ENCODE peak calls at places on chromosomes 5 and 9, in four cellular contexts. I is tibial nerve, A is adrenal gland, B is upper lobe of right lung. F is an unnamed sample.

GRCh38 chr9:133433351-133433843 is 11.2 kb downstream of the ADAMTS13 start:
- DNase-seq in A (no peak), I (no peak), B (no peak), F (no peak)

GRCh38 chr9:38006163-38006562 is 62.9 kb downstream of the SHB start:
- DNase-seq in A (no peak), B (no peak), I (no peak), F (no peak)

GRCh38 chr5:69217154-69217731 is 17.4 kb upstream of the CDK7 start:
- DNase-seq in I (no peak), B (no peak), A (no peak), F (no peak)

GRCh38 chr5:149322518-149322917 is 22.8 kb upstream of the GRPEL2 start:
- DNase-seq in A (no peak), I (no peak), B (no peak), F (peak; percentile 79)

GRCh38 chr5:169728418-169728817 is 91.3 kb downstream of the DOCK2 start:
- DNase-seq in I (no peak), B (no peak), A (no peak), F (peak; percentile 3)

GRCh38 chr9:129509508-129509907 is 111.4 kb downstream of the C9orf50 start:
- DNase-seq in I (no peak), A (no peak), B (no peak), F (no peak)

GRCh38 chr5:61974680-61975079 is 331.3 kb upstream of the KIF2A start:
- DNase-seq in B (no peak), I (no peak), A (no peak), F (no peak)

GRCh38 chr9:134335095-134335489 is 8.8 kb downstream of the RXRA start:
- DNase-seq in I (no peak), A (no peak), B (no peak), F (no peak)

GRCh38 chr9:129885670-129886106 is 50.4 kb downstream of the USP20 start:
- DNase-seq in B (peak; percentile 97), A (peak; percentile 94), I (peak; percentile 87), F (peak; percentile 91)

GRCh38 chr9:18245911-18246310 is 228.0 kb upstream of the ADAMTSL1 start:
- DNase-seq in A (no peak), B (no peak), I (no peak), F (no peak)

GRCh38 chr9:105672711-105673234 is 10.5 kb downstream of the TAL2 start:
- DNase-seq in B (no peak), A (no peak), I (no peak), F (no peak)

GRCh38 chr9:25742241-25742640 is 64.0 kb upstream of the TUSC1 start:
- DNase-seq in A (no peak), B (no peak), I (no peak), F (no peak)

GRCh38 chr5:135034186-135034962 is at the start of gene PITX1:
- DNase-seq in A (no peak), I (no peak), B (no peak), F (peak; percentile 89)
- H3K4me3 ChIP-seq in A (no peak within 1 kb of the TSS), I (peak within 1 kb of the TSS; percentile 54), B (peak within 1 kb of the TSS; percentile 39), F (peak within 1 kb of the TSS; percentile 83)

GRCh38 chr9:34457266-34458012 is 931 bp downstream of the FAM219A start:
- DNase-seq in I (peak; percentile 45), B (peak; percentile 77), A (peak; percentile 88), F (peak; percentile 23)

GRCh38 chr9:34451545-34451944 is 6.8 kb downstream of the FAM219A start:
- DNase-seq in B (no peak), A (peak; percentile 50), I (no peak), F (no peak)

GRCh38 chr9:34452568-34452967 is 5.8 kb downstream of the FAM219A start:
- DNase-seq in A (no peak), I (no peak), B (no peak), F (no peak)

GRCh38 chr9:34456746-34457145 is 1.6 kb downstream of the FAM219A start:
- DNase-seq in A (no peak), I (no peak), B (no peak), F (no peak)

DNA sequence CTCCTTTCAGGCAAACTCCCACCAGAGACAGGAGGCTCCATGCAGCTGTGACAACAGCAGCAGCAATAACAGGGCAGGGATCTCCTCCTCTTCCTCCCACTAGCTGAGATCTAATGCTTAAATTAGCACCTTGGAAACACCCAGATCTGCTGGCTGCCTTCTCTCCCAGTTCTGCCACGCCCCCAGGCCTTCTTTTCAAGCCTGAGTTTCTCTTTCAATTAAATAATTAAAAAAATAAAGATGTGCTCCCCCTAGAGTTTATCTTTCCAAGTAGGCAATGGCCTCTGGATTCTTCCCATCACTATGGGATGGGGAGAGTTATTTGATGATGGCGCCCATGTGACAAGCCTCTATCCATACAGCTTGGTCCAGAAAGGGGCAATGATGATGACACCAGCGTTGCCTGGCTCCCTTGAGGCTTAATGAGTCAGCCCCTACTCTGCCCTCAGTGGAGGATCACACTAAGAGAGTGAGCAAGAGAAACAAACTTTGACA is 3.8 kb downstream of the FAM219A start:
- DNase-seq in A (peak; percentile 50), I (no peak), B (no peak), F (no peak)
- TF ChIP-seq CTCF in A (no peak), I (no peak), B (no peak), F (no peak)

GRCh38 chr5:77864997-77865396 is 88.9 kb upstream of the TBCA start:
- DNase-seq in A (no peak), I (no peak), B (peak; percentile 82), F (no peak)

GRCh38 chr5:77855369-77855768 is 79.2 kb upstream of the TBCA start:
- DNase-seq in B (no peak), A (no peak), I (no peak), F (no peak)

GRCh38 chr5:77863181-77863580 is 87.0 kb upstream of the TBCA start:
- DNase-seq in B (no peak), A (no peak), I (no peak), F (no peak)

GRCh38 chr5:77861576-77861975 is 85.4 kb upstream of the TBCA start:
- DNase-seq in I (no peak), B (no peak), A (no peak), F (no peak)

GRCh38 chr5:77859306-77859705 is 83.2 kb upstream of the TBCA start:
- DNase-seq in A (no peak), B (no peak), I (no peak), F (no peak)
- H3K27me3 ChIP-seq in A (no peaks in the 10 kb centered on the region), B (peaks cover 10% of the 10 kb centered on the region), I (no peaks in the 10 kb centered on the region), F (no peaks in the 10 kb centered on the region)

GRCh38 chr9:93826905-93827544 is 128.1 kb downstream of the BARX1 start:
- DNase-seq in B (no peak), I (no peak), A (no peak), F (no peak)
- H3K4me3 ChIP-seq in B (peak overlapping the region; percentile 32), I (no peak overlapping the region), A (no peak overlapping the region), F (no peak overlapping the region)

DNA sequence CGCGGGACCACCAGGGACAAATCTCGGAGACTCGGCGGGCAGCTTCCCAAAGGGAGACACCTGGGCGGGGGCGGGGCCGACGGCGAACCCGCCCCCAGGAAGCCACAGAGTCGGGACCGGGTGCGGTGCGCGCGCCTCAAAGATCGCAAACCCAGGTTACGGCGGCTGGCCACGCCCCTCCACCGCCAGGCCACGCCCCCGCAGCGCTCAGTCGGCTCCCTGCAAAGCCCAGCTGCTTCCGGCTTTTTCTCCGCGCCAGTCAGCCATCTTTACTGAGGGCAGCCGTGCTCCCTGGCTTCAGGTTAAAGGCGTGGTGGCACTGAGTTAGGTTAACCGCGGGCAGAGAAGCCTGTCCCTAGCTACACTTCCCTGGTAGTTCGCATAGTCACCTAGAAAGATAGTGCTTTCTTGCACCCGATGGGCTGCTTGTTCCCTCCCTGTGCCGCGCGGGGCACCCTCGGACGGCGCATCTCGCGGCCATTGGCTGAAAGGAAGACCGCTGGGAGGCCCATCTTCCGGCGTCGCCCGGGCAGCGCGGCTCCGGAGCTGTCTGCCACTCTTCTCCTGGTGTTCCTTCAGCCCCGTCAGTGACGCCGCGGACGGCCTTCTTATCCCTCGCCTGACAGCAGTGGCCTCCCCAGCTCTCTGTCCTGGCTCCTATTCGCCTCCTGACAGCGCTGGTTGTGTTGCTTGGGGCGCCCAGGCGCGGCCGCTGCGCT is at the start of gene TBC1D2:
- DNase-seq in A (peak; percentile 98), I (peak; percentile 92), B (peak; percentile 98), F (peak; percentile 96)
- TF ChIP-seq CTCF in A (peak; percentile 36), I (peak; percentile 31), B (peak; percentile 26), F (peak; percentile 8)

DNA sequence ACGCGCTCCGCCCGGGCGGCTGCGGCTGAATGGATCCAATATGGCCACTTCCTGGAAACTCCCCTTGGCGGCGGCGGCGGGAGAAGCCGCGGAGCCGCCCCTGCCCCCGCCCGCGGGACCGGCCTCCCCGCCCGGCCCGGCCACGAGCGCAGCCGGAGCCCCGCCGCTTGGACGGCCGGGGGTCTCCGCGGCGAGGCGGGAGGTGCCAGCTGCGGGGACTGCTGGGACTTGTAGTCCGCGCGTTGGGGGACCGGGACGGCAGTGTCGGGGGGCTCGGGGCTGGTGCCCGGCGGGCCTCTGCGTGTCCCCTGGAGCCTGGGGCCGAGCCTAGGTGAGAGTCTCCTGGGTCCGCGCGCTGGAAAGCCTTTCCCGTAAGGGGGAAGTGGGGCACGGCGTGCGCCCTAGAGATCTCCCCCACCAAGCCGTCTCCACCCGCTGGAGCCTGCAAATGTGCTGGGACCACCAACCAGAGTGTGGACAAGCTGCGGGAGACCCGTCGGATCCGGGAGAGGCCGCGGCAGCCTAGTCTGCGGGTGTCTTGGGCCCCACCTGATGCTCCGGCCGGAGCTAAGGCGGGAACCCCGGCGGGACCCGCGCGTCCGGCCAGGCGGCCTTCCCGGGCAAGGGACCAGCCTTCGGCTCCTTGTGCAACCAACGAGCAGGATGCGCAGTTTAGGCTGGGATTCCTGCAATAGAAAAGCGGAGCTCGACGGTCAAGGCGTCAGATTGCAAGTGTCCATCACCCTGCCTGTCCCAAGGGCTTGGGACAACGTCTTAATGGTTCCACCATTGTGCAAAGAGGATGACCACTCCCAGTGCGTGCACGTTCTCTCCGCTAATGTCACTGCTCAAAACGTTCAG is at the start of gene SEPTIN8:
- DNase-seq in I (peak; percentile 39), B (peak; percentile 78), A (peak; percentile 61), F (no peak)
- H3K27me3 ChIP-seq in I (no peaks in the 10 kb centered on the region), B (peaks cover 3% of the 10 kb centered on the region), A (no peaks in the 10 kb centered on the region), F (no peaks in the 10 kb centered on the region)

GRCh38 chr5:145854651-145855258 is 18.1 kb downstream of the GRXCR2 start:
- DNase-seq in B (no peak), I (no peak), A (no peak), F (peak; percentile 86)
- H3K4me3 ChIP-seq in B (no peak overlapping the region), I (no peak overlapping the region), A (no peak overlapping the region), F (no peak overlapping the region)

GRCh38 chr5:32343058-32343672 is 30.4 kb upstream of the MTMR12 start:
- DNase-seq in I (no peak), B (no peak), A (no peak), F (no peak)

GRCh38 chr5:32339878-32340277 is 27.1 kb upstream of the MTMR12 start:
- DNase-seq in I (no peak), B (no peak), A (no peak), F (no peak)

GRCh38 chr5:32346869-32347268 is 34.1 kb upstream of the MTMR12 start:
- DNase-seq in I (no peak), B (no peak), A (no peak), F (no peak)

GRCh38 chr5:32339198-32339597 is 26.5 kb upstream of the MTMR12 start:
- DNase-seq in A (no peak), I (no peak), B (no peak), F (no peak)

GRCh38 chr5:32342656-32343055 is 29.9 kb upstream of the MTMR12 start:
- DNase-seq in B (no peak), A (no peak), I (no peak), F (no peak)
- TF ChIP-seq CTCF in B (no peak), A (no peak), I (no peak), F (no peak)

GRCh38 chr5:33339413-33339812 is 101.4 kb upstream of the TARS1 start:
- DNase-seq in A (no peak), I (no peak), B (no peak), F (no peak)
- H3K27me3 ChIP-seq in A (no peaks in the 10 kb centered on the region), I (no peaks in the 10 kb centered on the region), B (no peaks in the 10 kb centered on the region), F (no peaks in the 10 kb centered on the region)

GRCh38 chr5:142829821-142830220 is 59.6 kb downstream of the ARHGAP26 start:
- DNase-seq in I (peak; percentile 46), A (no peak), B (no peak), F (no peak)
- H3K4me3 ChIP-seq in I (no peak overlapping the region), A (no peak overlapping the region), B (no peak overlapping the region), F (no peak overlapping the region)

F was measured in Caco-2.